ENCODE peak calls at places on chromosome 13, in six cellular contexts. U is K562, V is HL-60, G is cardiac muscle cell, O is right cardiac atrium, D is hepatocyte. J is an unnamed sample.

GRCh38 chr13:49998714-49999624 is 2.1 kb downstream of the TRIM13 start:
- DNase-seq in O (no peak), V (no peak), G (no peak), U (no peak), D (no peak), J (no peak)

GRCh38 chr13:110563463-110563774 is 1.9 kb upstream of the RAB20 start:
- DNase-seq in U (no peak), O (no peak), V (no peak), D (peak), G (no peak), J (no peak)

GRCh38 chr13:83048419-83048818 is 833.9 kb downstream of the SLITRK1 start:
- DNase-seq in V (no peak), O (no peak), G (peak), D (no peak), U (no peak), J (no peak)

GRCh38 chr13:43787998-43788397 is 1.2 kb upstream of the ENOX1 start:
- DNase-seq in D (no peak), U (no peak), G (peak), O (no peak), V (no peak), J (no peak)

GRCh38 chr13:102401305-102401704 is 543 bp downstream of the FGF14 start:
- DNase-seq in V (no peak), G (no peak), D (no peak), U (no peak), O (no peak), J (no peak)

GRCh38 chr13:48318014-48318713 is 14.6 kb downstream of the RB1 start:
- DNase-seq in G (no peak), O (peak), U (no peak), D (no peak), V (no peak), J (no peak)

GRCh38 chr13:62626771-62627170 is 1211.1 kb upstream of the PCDH20 start:
- DNase-seq in D (no peak), O (no peak), U (peak), V (no peak), G (no peak), J (no peak)

GRCh38 chr13:83503424-83503823 is 378.9 kb downstream of the SLITRK1 start:
- DNase-seq in V (no peak), O (no peak), G (peak), D (no peak), U (no peak), J (peak)

GRCh38 chr13:94128430-94128829 is 351.1 kb downstream of the DCT start:
- DNase-seq in U (no peak), V (no peak), O (peak), G (peak), D (no peak), J (no peak)

GRCh38 chr13:85618514-85618913 is 180.7 kb downstream of the SLITRK6 start:
- DNase-seq in G (no peak), V (no peak), U (no peak), O (no peak), D (no peak), J (no peak)
- H3K4me3 ChIP-seq in G (no peak), V (no peak), U (no peak), O (no peak), D (no peak), J (no peak)

GRCh38 chr13:23160241-23161175 is 20.3 kb upstream of the SGCG start:
- DNase-seq in G (peak), U (no peak), D (peak), V (no peak), O (no peak), J (no peak)
- H3K4me3 ChIP-seq in G (peak), U (peak), D (peak), V (peak), O (peak), J (peak)

GRCh38 chr13:66077286-66077685 is 1152.8 kb downstream of the PCDH9 start:
- DNase-seq in V (no peak), G (no peak), D (no peak), U (no peak), O (no peak), J (no peak)
- H3K4me3 ChIP-seq in V (no peak), G (no peak), D (no peak), U (no peak), O (no peak), J (no peak)

GRCh38 chr13:37811441-37811840 is 58.1 kb downstream of the TRPC4 start:
- DNase-seq in G (peak), V (no peak), U (no peak), D (no peak), O (no peak), J (no peak)

GRCh38 chr13:37816276-37816675 is 53.3 kb downstream of the TRPC4 start:
- DNase-seq in U (no peak), D (no peak), O (no peak), G (peak), V (no peak), J (no peak)
- H3K4me3 ChIP-seq in U (no peak), D (no peak), O (no peak), G (no peak), V (no peak), J (no peak)

GRCh38 chr13:30464496-30465351 is 1.0 kb downstream of the HMGB1 start:
- DNase-seq in G (peak), U (peak), D (peak), O (peak), V (peak), J (peak)

GRCh38 chr13:30465541-30466357 is at the start of gene HMGB1:
- DNase-seq in D (peak), G (peak), U (peak), V (peak), O (peak), J (peak)

GRCh38 chr13:30463820-30464495 is 1.8 kb downstream of the HMGB1 start:
- DNase-seq in V (peak), G (peak), O (peak), D (peak), U (no peak), J (no peak)

GRCh38 chr13:30466358-30466714 is 600 bp upstream of the HMGB1 start:
- DNase-seq in V (no peak), D (peak), U (no peak), O (no peak), G (no peak), J (no peak)

DNA sequence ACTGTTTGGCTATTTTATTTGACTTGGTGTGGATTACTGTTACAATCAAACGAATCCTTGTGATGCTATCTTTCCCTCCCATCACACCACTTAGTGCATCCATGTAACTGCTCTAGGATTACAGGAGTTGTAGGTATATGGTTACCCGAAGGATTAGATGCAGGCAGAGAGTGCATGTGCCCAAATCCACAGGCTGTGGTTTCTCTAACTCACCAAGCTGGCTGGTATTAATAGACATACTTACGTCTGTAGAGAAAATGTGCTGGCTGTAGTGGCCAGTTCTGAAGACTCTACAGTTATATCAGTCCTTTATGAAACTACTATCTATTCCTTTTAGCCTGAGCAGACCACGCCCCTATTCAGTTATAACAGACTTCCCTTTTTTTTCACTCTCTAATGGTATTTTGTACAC is 1.1 kb upstream of the HMGB1 start:
- DNase-seq in U (no peak), G (no peak), O (no peak), D (no peak), V (peak), J (no peak)
- H3K4me3 ChIP-seq in U (peak), G (peak), O (no peak), D (no peak), V (peak), J (no peak)

GRCh38 chr13:46210362-46211083 is 1.2 kb upstream of the LRRC63 start:
- DNase-seq in D (no peak), U (no peak), G (no peak), O (no peak), V (no peak), J (no peak)
- H3K4me3 ChIP-seq in D (peak), U (peak), G (peak), O (peak), V (peak), J (no peak)

DNA sequence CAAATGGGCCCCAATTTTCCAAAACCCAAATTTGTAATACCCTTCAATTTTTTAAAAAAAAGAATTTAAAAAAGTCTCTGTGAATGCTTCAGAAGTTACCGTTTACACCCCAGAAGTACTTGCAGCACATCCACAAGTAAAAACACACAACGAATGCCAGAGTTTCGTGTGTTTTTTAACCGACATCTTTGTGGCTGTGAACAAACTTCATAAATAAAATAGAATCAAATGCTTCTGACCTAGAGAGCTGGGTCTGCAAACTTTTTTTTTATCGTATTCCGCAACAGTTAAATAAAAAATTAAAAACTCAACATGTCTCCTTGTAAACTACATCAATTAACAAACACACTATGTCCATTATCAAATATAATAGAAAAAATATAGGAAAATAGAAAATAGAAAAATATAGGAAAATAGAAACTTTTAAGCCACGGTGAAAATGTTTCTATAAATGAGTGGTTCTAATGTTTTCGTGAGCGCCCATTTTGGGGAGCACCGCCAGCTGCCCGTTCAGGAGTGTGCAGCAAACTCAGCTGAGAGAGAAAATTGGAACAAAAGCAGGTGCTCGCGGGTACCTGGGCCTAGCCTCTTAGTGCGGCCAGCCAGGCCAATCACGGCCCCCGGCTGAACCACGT is 384 bp upstream of the PDX1 start:
- DNase-seq in D (no peak), O (no peak), U (peak), V (no peak), G (no peak), J (no peak)
- H3K4me3 ChIP-seq in D (peak), O (peak), U (no peak), V (no peak), G (peak), J (peak)

GRCh38 chr13:97435794-97436193 is 1.8 kb downstream of the RAP2A start:
- DNase-seq in U (no peak), G (peak), D (no peak), O (no peak), V (no peak), J (no peak)

GRCh38 chr13:97437729-97438128 is 3.8 kb downstream of the RAP2A start:
- DNase-seq in O (no peak), G (no peak), U (no peak), D (no peak), V (no peak), J (no peak)

GRCh38 chr13:97434417-97435296 is 688 bp downstream of the RAP2A start:
- DNase-seq in G (peak), U (no peak), D (no peak), O (peak), V (peak), J (no peak)

GRCh38 chr13:97435297-97435682 is 1.3 kb downstream of the RAP2A start:
- DNase-seq in V (no peak), G (no peak), D (no peak), O (no peak), U (no peak), J (no peak)

GRCh38 chr13:97436845-97437244 is 2.9 kb downstream of the RAP2A start:
- DNase-seq in U (no peak), O (no peak), D (no peak), V (no peak), G (no peak), J (no peak)
- H3K4me3 ChIP-seq in U (no peak), O (no peak), D (no peak), V (no peak), G (peak), J (no peak)

GRCh38 chr13:39394811-39395685 is 207.9 kb downstream of the LHFPL6 start:
- DNase-seq in D (no peak), G (peak), U (no peak), O (peak), V (no peak), J (no peak)
- H3K4me3 ChIP-seq in D (no peak), G (no peak), U (no peak), O (peak), V (no peak), J (no peak)

GRCh38 chr13:51767100-51767499 is 36.9 kb downstream of the DHRS12 start:
- DNase-seq in O (no peak), V (no peak), U (no peak), D (no peak), G (no peak), J (no peak)

GRCh38 chr13:51761638-51762350 is 42.2 kb downstream of the DHRS12 start:
- DNase-seq in O (no peak), V (no peak), G (no peak), U (no peak), D (no peak), J (no peak)

GRCh38 chr13:51765142-51765515 is 38.8 kb downstream of the DHRS12 start:
- DNase-seq in D (no peak), U (no peak), O (no peak), G (no peak), V (no peak), J (no peak)

GRCh38 chr13:51763486-51763885 is 40.5 kb downstream of the DHRS12 start:
- DNase-seq in U (no peak), G (no peak), V (no peak), O (no peak), D (no peak), J (no peak)

GRCh38 chr13:51764184-51765141 is 39.5 kb downstream of the DHRS12 start:
- DNase-seq in V (no peak), U (no peak), O (peak), D (peak), G (peak), J (peak)
- H3K4me3 ChIP-seq in V (no peak), U (no peak), O (no peak), D (no peak), G (no peak), J (no peak)